ENCODE peak calls at places on chromosome 2, in eight cellular contexts. E is ascending aorta; D is CD4-positive, alpha-beta memory T cell; V is small intestine; B is MM.1S; R is A549; W is mesendoderm; K is CD8-positive, alpha-beta T cell. S is an unnamed sample.

GRCh38 chr2:13193900-13194299 is 477.2 kb downstream of the TRIB2 start:
- DNase-seq in E (no peak), D (no peak), V (peak), B (peak), R (peak), W (peak), K (no peak), S (no peak)

GRCh38 chr2:86249176-86249842 is 50.1 kb downstream of the MRPL35 start:
- DNase-seq in E (peak), D (no peak), V (no peak), B (peak), R (peak), W (peak), K (no peak), S (no peak)

GRCh38 chr2:160010361-160011145 is 51.9 kb downstream of the PLA2R1 start:
- DNase-seq in E (no peak), D (no peak), V (no peak), B (no peak), R (no peak), W (no peak), K (no peak), S (no peak)

GRCh38 chr2:225270861-225271260 is 128.6 kb upstream of the NYAP2 start:
- DNase-seq in E (no peak), D (peak), V (peak), B (peak), R (peak), W (peak), K (no peak), S (no peak)

GRCh38 chr2:71592181-71592711 is 138.9 kb downstream of the DYSF start:
- DNase-seq in E (no peak), D (no peak), V (no peak), B (no peak), R (no peak), W (no peak), K (no peak), S (no peak)

GRCh38 chr2:186187854-186188253 is 298.2 kb upstream of the ZC3H15 start:
- DNase-seq in E (no peak), D (no peak), V (no peak), B (no peak), R (no peak), W (no peak), K (no peak), S (no peak)

GRCh38 chr2:69768217-69768616 is 26.3 kb downstream of the ANXA4 start:
- DNase-seq in E (no peak), D (no peak), V (no peak), B (no peak), R (no peak), W (no peak), K (no peak), S (no peak)

GRCh38 chr2:70328921-70329561 is 27.2 kb upstream of the FAM136A start:
- DNase-seq in E (no peak), D (no peak), V (peak), B (no peak), R (peak), W (peak), K (no peak), S (no peak)

GRCh38 chr2:63053889-63054725 is 3.5 kb downstream of the OTX1 start:
- DNase-seq in E (no peak), D (no peak), V (peak), B (no peak), R (no peak), W (peak), K (no peak), S (peak)

GRCh38 chr2:216302981-216303676 is 69.2 kb downstream of the MARCHF4 start:
- DNase-seq in E (no peak), D (no peak), V (no peak), B (no peak), R (no peak), W (no peak), K (no peak), S (no peak)

GRCh38 chr2:84257871-84258270 is 201.2 kb downstream of the SUCLG1 start:
- DNase-seq in E (no peak), D (no peak), V (no peak), B (peak), R (peak), W (peak), K (no peak), S (no peak)

GRCh38 chr2:234978466-234979203 is 26.8 kb downstream of the SH3BP4 start:
- DNase-seq in E (no peak), D (no peak), V (peak), B (no peak), R (no peak), W (no peak), K (no peak), S (no peak)

GRCh38 chr2:235390108-235390815 is 103.6 kb upstream of the AGAP1 start:
- DNase-seq in E (no peak), D (peak), V (peak), B (peak), R (peak), W (no peak), K (peak), S (peak)

GRCh38 chr2:235495373-235496238 is 1.8 kb downstream of the AGAP1 start:
- DNase-seq in E (no peak), D (no peak), V (peak), B (peak), R (no peak), W (no peak), K (no peak), S (no peak)

GRCh38 chr2:177243073-177243472 is 21.5 kb downstream of the NFE2L2 start:
- DNase-seq in E (no peak), D (no peak), V (no peak), B (no peak), R (no peak), W (no peak), K (no peak), S (no peak)

GRCh38 chr2:177245010-177245422 is 19.5 kb downstream of the NFE2L2 start:
- DNase-seq in E (no peak), D (no peak), V (no peak), B (no peak), R (peak), W (peak), K (no peak), S (no peak)

GRCh38 chr2:177246000-177246399 is 18.5 kb downstream of the NFE2L2 start:
- DNase-seq in E (no peak), D (no peak), V (no peak), B (no peak), R (no peak), W (no peak), K (no peak), S (no peak)

GRCh38 chr2:177243476-177243875 is 21.1 kb downstream of the NFE2L2 start:
- DNase-seq in E (no peak), D (no peak), V (no peak), B (no peak), R (peak), W (no peak), K (no peak), S (no peak)

DNA sequence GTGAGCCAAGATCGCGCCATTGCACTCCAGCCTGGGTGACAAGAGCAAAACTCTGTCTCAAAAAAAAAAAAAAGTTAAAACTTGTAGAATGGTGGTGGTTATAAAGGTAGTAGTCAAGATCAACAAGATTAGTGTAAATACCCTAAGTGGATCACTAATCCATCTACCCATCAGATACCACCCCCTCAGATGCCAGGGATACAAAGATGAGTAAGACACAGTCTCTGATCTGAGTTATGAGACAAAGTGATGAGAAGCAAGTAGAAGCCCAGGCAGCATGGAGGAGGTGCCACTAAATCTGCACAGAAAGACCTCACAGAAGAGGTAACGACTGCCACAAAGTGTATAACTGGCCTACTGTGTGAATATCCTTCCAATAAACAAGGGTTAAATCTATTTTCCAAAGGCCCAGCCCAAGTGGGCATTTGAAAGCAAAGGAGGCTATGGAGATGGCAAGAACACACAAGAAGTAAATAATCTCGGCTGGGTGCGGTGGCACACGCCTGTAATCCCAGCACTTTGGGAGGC is 20.2 kb downstream of the NFE2L2 start:
- DNase-seq in E (no peak), D (no peak), V (no peak), B (no peak), R (no peak), W (no peak), K (no peak), S (no peak)
- H3K27ac ChIP-seq in E (peak), D (no peak), V (no peak), B (no peak), R (peak), W (no peak), K (no peak), S (no peak)

GRCh38 chr2:200255549-200255948 is 50.9 kb upstream of the SPATS2L start:
- DNase-seq in E (no peak), D (no peak), V (no peak), B (no peak), R (no peak), W (no peak), K (no peak), S (no peak)

GRCh38 chr2:200253631-200254030 is 52.9 kb upstream of the SPATS2L start:
- DNase-seq in E (no peak), D (no peak), V (no peak), B (no peak), R (no peak), W (no peak), K (no peak), S (no peak)

GRCh38 chr2:200254788-200255187 is 51.7 kb upstream of the SPATS2L start:
- DNase-seq in E (no peak), D (no peak), V (no peak), B (no peak), R (no peak), W (no peak), K (no peak), S (no peak)

GRCh38 chr2:200257570-200257969 is 48.9 kb upstream of the SPATS2L start:
- DNase-seq in E (no peak), D (no peak), V (no peak), B (no peak), R (no peak), W (no peak), K (no peak), S (no peak)

DNA sequence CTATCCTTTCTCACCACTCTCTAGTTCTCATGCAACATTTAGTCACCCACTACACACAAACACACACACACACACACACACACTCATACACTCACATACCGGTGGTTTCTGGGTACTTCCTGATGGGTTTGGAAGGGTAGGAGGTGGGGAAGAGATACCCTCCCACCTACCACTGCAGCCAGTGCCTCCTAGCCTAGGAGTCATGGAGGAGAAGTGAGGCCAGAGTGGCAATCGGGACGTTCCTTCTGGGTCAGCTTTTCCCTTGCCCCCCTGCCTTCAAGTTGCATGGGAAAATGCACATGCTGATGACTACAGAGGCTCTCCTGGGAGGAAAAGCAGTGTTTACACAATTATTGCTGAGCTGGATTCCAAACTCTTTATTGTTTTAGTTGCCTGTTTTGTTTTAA is 53.8 kb upstream of the SPATS2L start:
- DNase-seq in E (no peak), D (no peak), V (no peak), B (no peak), R (no peak), W (peak), K (no peak), S (no peak)
- H3K4me3 ChIP-seq in E (no peak), D (no peak), V (no peak), B (no peak), R (no peak), W (no peak), K (no peak), S (no peak)

GRCh38 chr2:158221055-158222021 is 119.7 kb downstream of the UPP2 start:
- DNase-seq in E (no peak), D (no peak), V (no peak), B (no peak), R (no peak), W (no peak), K (no peak), S (no peak)
- H3K27ac ChIP-seq in E (no peak), D (no peak), V (no peak), B (no peak), R (no peak), W (no peak), K (no peak), S (no peak)

GRCh38 chr2:100857341-100857740 is 37.4 kb downstream of the NPAS2 start:
- DNase-seq in E (no peak), D (no peak), V (no peak), B (no peak), R (no peak), W (no peak), K (no peak), S (no peak)
- H3K4me3 ChIP-seq in E (no peak), D (no peak), V (no peak), B (no peak), R (no peak), W (no peak), K (no peak), S (no peak)